ENCODE peak calls at places on chromosomes 11 and 22, in six cellular contexts. One of them, this sample, is unnamed.

GRCh38 chr11:49995559-49995958 is 13.2 kb upstream of the OR4C12 start:
- DNase-seq in IMR-90: peak; percentile 50
- DNase-seq in tibial nerve: peak; percentile 27
- DNase-seq in K562: peak; percentile 45
- DNase-seq in Peyer's patch: no peak
- DNase-seq in A549: no peak
- DNase-seq in this sample: no peak

GRCh38 chr11:94295534-94295933 is 8.8 kb upstream of the IZUMO1R start:
- DNase-seq in IMR-90: no peak
- DNase-seq in tibial nerve: no peak
- DNase-seq in K562: no peak
- DNase-seq in Peyer's patch: no peak
- DNase-seq in A549: no peak
- DNase-seq in this sample: no peak

GRCh38 chr11:47943721-47944554 is 36.4 kb upstream of the PTPRJ start:
- DNase-seq in IMR-90: no peak
- DNase-seq in tibial nerve: no peak
- DNase-seq in K562: peak; percentile 74
- DNase-seq in Peyer's patch: no peak
- DNase-seq in A549: peak; percentile 70
- DNase-seq in this sample: no peak

GRCh38 chr11:112481893-112482292 is 221.2 kb upstream of the PLET1 start:
- DNase-seq in IMR-90: no peak
- DNase-seq in tibial nerve: no peak
- DNase-seq in K562: no peak
- DNase-seq in Peyer's patch: no peak
- DNase-seq in A549: no peak
- DNase-seq in this sample: no peak

GRCh38 chr11:6418958-6419611 is at the start of gene APBB1:
- DNase-seq in IMR-90: peak; percentile 48
- DNase-seq in tibial nerve: peak; percentile 58
- DNase-seq in K562: peak; percentile 92
- DNase-seq in Peyer's patch: peak; percentile 66
- DNase-seq in A549: peak; percentile 62
- DNase-seq in this sample: no peak

GRCh38 chr11:15223318-15223717 is 108.6 kb downstream of the INSC start:
- DNase-seq in IMR-90: peak; percentile 4
- DNase-seq in tibial nerve: no peak
- DNase-seq in K562: no peak
- DNase-seq in Peyer's patch: no peak
- DNase-seq in A549: no peak
- DNase-seq in this sample: no peak

GRCh38 chr11:67563354-67564114 is 20.1 kb upstream of the GSTP1 start:
- DNase-seq in IMR-90: peak; percentile 96
- DNase-seq in tibial nerve: peak; percentile 33
- DNase-seq in K562: no peak
- DNase-seq in Peyer's patch: no peak
- DNase-seq in A549: no peak
- DNase-seq in this sample: no peak

GRCh38 chr11:13287681-13288080 is 10.1 kb downstream of the BMAL1 start:
- DNase-seq in IMR-90: no peak
- DNase-seq in tibial nerve: no peak
- DNase-seq in K562: no peak
- DNase-seq in Peyer's patch: no peak
- DNase-seq in A549: no peak
- DNase-seq in this sample: no peak

GRCh38 chr22:32469799-32470212 is 4.8 kb upstream of the FBXO7 start:
- DNase-seq in IMR-90: peak; percentile 84
- DNase-seq in tibial nerve: no peak
- DNase-seq in K562: peak; percentile 47
- DNase-seq in Peyer's patch: no peak
- DNase-seq in A549: peak; percentile 20
- DNase-seq in this sample: peak; percentile 82

GRCh38 chr22:24002272-24002671 is 3.0 kb downstream of the GSTT4 start:
- DNase-seq in IMR-90: no peak
- DNase-seq in tibial nerve: no peak
- DNase-seq in K562: no peak
- DNase-seq in Peyer's patch: no peak
- DNase-seq in A549: no peak
- DNase-seq in this sample: no peak

GRCh38 chr22:29359469-29359868 is 28.9 kb downstream of the AP1B1 start:
- DNase-seq in IMR-90: peak; percentile 53
- DNase-seq in tibial nerve: peak; percentile 33
- DNase-seq in K562: peak; percentile 41
- DNase-seq in Peyer's patch: no peak
- DNase-seq in A549: peak; percentile 28
- DNase-seq in this sample: no peak

GRCh38 chr11:110125632-110126031 is 32.4 kb downstream of the ZC3H12C start:
- DNase-seq in IMR-90: peak; percentile 60
- DNase-seq in tibial nerve: no peak
- DNase-seq in K562: no peak
- DNase-seq in Peyer's patch: no peak
- DNase-seq in A549: no peak
- DNase-seq in this sample: no peak

GRCh38 chr11:1397146-1397861 is 7.6 kb downstream of the BRSK2 start:
- DNase-seq in IMR-90: no peak
- DNase-seq in tibial nerve: no peak
- DNase-seq in K562: no peak
- DNase-seq in Peyer's patch: no peak
- DNase-seq in A549: no peak
- DNase-seq in this sample: no peak

GRCh38 chr11:74783241-74783871 is 34.7 kb downstream of the RNF169 start:
- DNase-seq in IMR-90: peak; percentile 76
- DNase-seq in tibial nerve: peak; percentile 29
- DNase-seq in K562: no peak
- DNase-seq in Peyer's patch: peak; percentile 34
- DNase-seq in A549: no peak
- DNase-seq in this sample: no peak

GRCh38 chr11:85826096-85826855 is 15.3 kb upstream of the SYTL2 start:
- DNase-seq in IMR-90: peak; percentile 47
- DNase-seq in tibial nerve: peak; percentile 15
- DNase-seq in K562: no peak
- DNase-seq in Peyer's patch: no peak
- DNase-seq in A549: peak; percentile 84
- DNase-seq in this sample: no peak

DNA sequence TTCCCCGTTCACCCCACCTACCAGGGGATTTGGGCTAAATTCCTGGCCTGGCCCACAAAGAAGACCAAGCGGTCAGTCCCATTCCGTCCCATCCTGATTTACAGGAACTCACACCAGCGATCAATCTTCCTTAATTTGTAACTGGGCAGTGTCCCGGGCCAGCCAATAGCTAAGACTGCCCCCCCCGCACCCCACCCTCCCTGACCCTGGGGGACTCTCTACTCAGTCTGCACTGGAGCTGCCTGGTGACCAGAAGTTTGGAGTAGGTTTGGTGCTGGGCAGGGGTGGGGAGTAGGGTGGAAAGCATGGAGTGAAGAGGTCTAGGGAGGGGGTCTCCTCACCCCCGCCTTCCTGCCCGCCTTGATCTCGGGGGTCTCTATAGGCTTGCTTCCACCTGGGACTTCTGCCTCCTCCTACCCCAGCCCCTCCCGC is at the start of gene SERPING1:
- DNase-seq in IMR-90: no peak
- DNase-seq in tibial nerve: peak; percentile 83
- DNase-seq in K562: no peak
- DNase-seq in Peyer's patch: peak; percentile 22
- DNase-seq in A549: no peak
- DNase-seq in this sample: peak; percentile 97
- TF ChIP-seq POLR2A in IMR-90: no peak
- TF ChIP-seq POLR2A in tibial nerve: no peak
- TF ChIP-seq POLR2A in K562: no peak
- TF ChIP-seq POLR2A in Peyer's patch: no peak
- TF ChIP-seq POLR2A in A549: no peak
- TF ChIP-seq POLR2A in this sample: no peak

DNA sequence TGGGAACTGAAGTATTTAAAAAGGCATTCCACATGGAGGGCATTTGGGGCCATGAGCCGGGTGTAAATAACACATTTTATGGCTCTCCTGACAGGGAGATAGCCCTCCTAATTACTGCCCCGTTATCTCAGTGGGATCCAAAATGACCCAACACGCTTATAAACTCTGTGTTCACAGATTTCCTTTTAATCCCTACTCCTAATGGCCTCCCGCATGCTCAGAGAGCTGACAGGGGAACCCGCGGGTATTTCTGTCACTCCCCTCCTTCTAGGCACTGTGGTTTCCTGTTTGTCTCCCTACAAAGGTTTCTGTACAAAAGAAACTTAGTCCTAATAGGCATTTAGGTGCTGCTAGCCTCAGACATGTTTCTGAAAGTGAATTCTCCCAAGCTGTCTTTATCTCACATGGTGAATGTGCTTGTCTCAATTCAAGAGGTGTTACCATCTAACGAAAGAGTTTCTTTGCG is 202.8 kb upstream of the SEZ6L start:
- DNase-seq in IMR-90: no peak
- DNase-seq in tibial nerve: no peak
- DNase-seq in K562: no peak
- DNase-seq in Peyer's patch: no peak
- DNase-seq in A549: no peak
- DNase-seq in this sample: no peak
- H3K4me1 ChIP-seq in IMR-90: no peaks in the 10 kb centered on the region
- H3K4me1 ChIP-seq in tibial nerve: no peaks in the 10 kb centered on the region
- H3K4me1 ChIP-seq in K562: no peaks in the 10 kb centered on the region
- H3K4me1 ChIP-seq in Peyer's patch: no peaks in the 10 kb centered on the region
- H3K4me1 ChIP-seq in A549: no peaks in the 10 kb centered on the region
- H3K4me1 ChIP-seq in this sample: peaks cover 6% of the 10 kb centered on the region

DNA sequence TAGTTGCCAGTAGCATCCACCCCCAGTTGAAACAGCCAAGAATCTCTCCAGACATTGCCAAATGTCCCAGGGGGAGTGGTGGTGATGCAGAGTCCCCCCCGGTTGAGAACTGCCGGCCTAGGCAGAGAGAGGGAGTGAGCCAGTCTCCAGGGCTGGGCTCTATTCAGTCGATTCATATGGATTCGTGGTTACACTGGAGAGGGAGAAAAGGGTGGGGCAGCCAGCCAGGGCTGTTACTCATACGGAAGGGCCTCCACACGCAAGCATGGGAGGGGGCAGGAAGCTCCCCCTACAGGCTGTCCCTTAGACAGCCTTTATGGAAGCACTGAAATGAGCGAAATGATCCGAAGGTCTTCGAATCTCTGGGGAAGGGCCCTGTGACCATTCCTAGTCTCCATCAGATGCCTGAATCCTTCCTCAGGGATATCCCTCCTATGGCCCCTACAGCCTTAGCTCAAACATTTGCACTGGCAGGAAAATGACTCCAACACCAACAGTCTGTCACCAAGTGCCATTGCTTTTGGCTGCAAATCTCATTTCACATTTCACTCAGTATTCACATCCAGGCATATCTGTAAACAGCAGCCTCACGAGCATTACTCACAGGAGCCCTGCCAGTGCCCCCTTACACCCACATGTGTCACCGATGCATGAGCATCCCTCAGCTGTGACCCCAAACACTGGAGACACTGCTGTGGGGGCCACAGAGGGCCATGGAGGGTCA is 18.4 kb upstream of the TLCD5 start:
- DNase-seq in IMR-90: peak; percentile 91
- DNase-seq in tibial nerve: no peak
- DNase-seq in K562: peak; percentile 76
- DNase-seq in Peyer's patch: no peak
- DNase-seq in A549: peak; percentile 31
- DNase-seq in this sample: no peak
- TF ChIP-seq CTCF in IMR-90: peak; percentile 62
- TF ChIP-seq CTCF in tibial nerve: no peak
- TF ChIP-seq CTCF in K562: peak; percentile 55
- TF ChIP-seq CTCF in Peyer's patch: peak; percentile 22
- TF ChIP-seq CTCF in A549: no peak
- TF ChIP-seq CTCF in this sample: no peak

GRCh38 chr11:2901854-2902783 is 16.5 kb upstream of the CDKN1C start:
- DNase-seq in IMR-90: peak; percentile 87
- DNase-seq in tibial nerve: peak; percentile 93
- DNase-seq in K562: peak; percentile 97
- DNase-seq in Peyer's patch: peak; percentile 98
- DNase-seq in A549: peak; percentile 95
- DNase-seq in this sample: peak; percentile 99
- TF ChIP-seq POLR2A in IMR-90: no peak
- TF ChIP-seq POLR2A in tibial nerve: peak; percentile 44
- TF ChIP-seq POLR2A in K562: peak; percentile 82
- TF ChIP-seq POLR2A in Peyer's patch: peak; percentile 95
- TF ChIP-seq POLR2A in A549: peak; percentile 37
- TF ChIP-seq POLR2A in this sample: peak; percentile 50

GRCh38 chr11:92447586-92447985 is 223.0 kb downstream of the FAT3 start:
- DNase-seq in IMR-90: no peak
- DNase-seq in tibial nerve: no peak
- DNase-seq in K562: no peak
- DNase-seq in Peyer's patch: no peak
- DNase-seq in A549: no peak
- DNase-seq in this sample: no peak
- H3K4me1 ChIP-seq in IMR-90: no peaks in the 10 kb centered on the region
- H3K4me1 ChIP-seq in tibial nerve: no peaks in the 10 kb centered on the region
- H3K4me1 ChIP-seq in K562: no peaks in the 10 kb centered on the region
- H3K4me1 ChIP-seq in Peyer's patch: no peaks in the 10 kb centered on the region
- H3K4me1 ChIP-seq in A549: no peaks in the 10 kb centered on the region
- H3K4me1 ChIP-seq in this sample: peaks cover 11% of the 10 kb centered on the region

GRCh38 chr11:118294053-118294452 is 10.5 kb upstream of the CD3E start:
- DNase-seq in IMR-90: no peak
- DNase-seq in tibial nerve: no peak
- DNase-seq in K562: no peak
- DNase-seq in Peyer's patch: no peak
- DNase-seq in A549: no peak
- DNase-seq in this sample: no peak

GRCh38 chr11:118291453-118291852 is 13.1 kb upstream of the CD3E start:
- DNase-seq in IMR-90: no peak
- DNase-seq in tibial nerve: no peak
- DNase-seq in K562: no peak
- DNase-seq in Peyer's patch: no peak
- DNase-seq in A549: no peak
- DNase-seq in this sample: no peak

GRCh38 chr11:118290923-118291322 is 13.6 kb upstream of the CD3E start:
- DNase-seq in IMR-90: no peak
- DNase-seq in tibial nerve: peak; percentile 10
- DNase-seq in K562: no peak
- DNase-seq in Peyer's patch: no peak
- DNase-seq in A549: peak; percentile 18
- DNase-seq in this sample: no peak

GRCh38 chr11:118295199-118295598 is 9.3 kb upstream of the CD3E start:
- DNase-seq in IMR-90: no peak
- DNase-seq in tibial nerve: no peak
- DNase-seq in K562: no peak
- DNase-seq in Peyer's patch: no peak
- DNase-seq in A549: no peak
- DNase-seq in this sample: no peak

DNA sequence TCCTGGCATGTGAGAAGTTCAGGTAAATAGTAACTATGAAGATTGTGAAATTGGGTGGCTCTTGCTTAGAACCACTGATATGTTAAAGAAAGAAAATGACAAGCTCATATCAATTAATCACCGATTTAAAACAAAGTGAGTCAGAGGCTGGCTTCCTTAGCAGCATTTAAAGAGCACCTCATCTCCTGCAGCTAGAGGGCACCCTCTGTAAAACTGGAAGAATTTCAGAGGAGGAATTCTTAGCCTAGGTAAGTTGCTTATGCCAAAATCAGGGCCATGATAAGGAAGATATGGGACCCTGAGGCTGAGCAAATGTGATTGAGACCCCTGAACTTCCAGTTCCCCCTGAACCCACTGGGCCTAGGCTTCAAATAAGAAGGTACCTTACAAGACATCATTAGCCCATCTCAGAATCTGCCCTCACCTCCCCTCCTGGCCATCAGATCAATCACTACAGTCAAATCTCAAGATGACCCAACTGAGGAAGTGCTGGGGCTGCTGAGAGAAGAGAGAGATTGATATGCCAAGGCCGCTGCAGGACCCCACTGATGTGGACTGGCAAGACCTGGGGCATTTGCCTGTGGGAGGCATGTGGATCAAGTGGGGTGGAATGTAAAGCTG is 8.6 kb upstream of the CD3E start:
- DNase-seq in IMR-90: peak; percentile 12
- DNase-seq in tibial nerve: no peak
- DNase-seq in K562: no peak
- DNase-seq in Peyer's patch: no peak
- DNase-seq in A549: no peak
- DNase-seq in this sample: no peak
- TF ChIP-seq CTCF in IMR-90: peak; percentile 19
- TF ChIP-seq CTCF in tibial nerve: no peak
- TF ChIP-seq CTCF in K562: peak; percentile 81
- TF ChIP-seq CTCF in Peyer's patch: peak; percentile 80
- TF ChIP-seq CTCF in A549: peak; percentile 29
- TF ChIP-seq CTCF in this sample: peak; percentile 18